ENCODE peak calls at places on chromosomes 3 and 15, in four cellular contexts. N, X, F and R are unnamed samples.
A peak's percentile ranks its signal among the peaks of the same experiment; 100 is the strongest.

GRCh38 chr3:30098656-30099454 is 507.5 kb upstream of the TGFBR2 start:
- DNase-seq in F (no peak), N (no peak), X (no peak), R (no peak)

GRCh38 chr15:75583689-75584088 is 4.6 kb upstream of the PTPN9 start:
- DNase-seq in X (no peak), N (no peak), F (no peak), R (no peak)

GRCh38 chr15:38069001-38069400 is 134.6 kb downstream of the TMCO5A start:
- DNase-seq in F (no peak), N (no peak), X (no peak), R (peak; percentile 26)

GRCh38 chr3:102614580-102614979 is 179.8 kb downstream of the ZPLD1 start:
- DNase-seq in X (no peak), F (no peak), N (no peak), R (no peak)

GRCh38 chr3:188349276-188349962 is 195.5 kb downstream of the LPP start:
- DNase-seq in X (no peak), N (no peak), F (no peak), R (no peak)

GRCh38 chr3:129320261-129320660 is 41.6 kb downstream of the HMCES start:
- DNase-seq in X (no peak), F (peak; percentile 56), N (no peak), R (no peak)

GRCh38 chr15:80536231-80536630 is 132.0 kb downstream of the ARNT2 start:
- DNase-seq in N (no peak), X (no peak), F (no peak), R (no peak)

GRCh38 chr3:133374706-133375105 is 25.1 kb upstream of the BFSP2 start:
- DNase-seq in F (no peak), X (no peak), N (no peak), R (no peak)

GRCh38 chr3:53147903-53148400 is 13.1 kb upstream of the PRKCD start:
- DNase-seq in X (no peak), F (no peak), N (no peak), R (no peak)

GRCh38 chr3:158489181-158489580 is 81.8 kb upstream of the MLF1 start:
- DNase-seq in N (no peak), X (no peak), F (no peak), R (no peak)

GRCh38 chr3:124529826-124530571 is 200.3 kb upstream of the UMPS start:
- DNase-seq in X (peak; percentile 25), N (no peak), F (no peak), R (no peak)

GRCh38 chr3:132378846-132379245 is 38.5 kb upstream of the DNAJC13 start:
- DNase-seq in X (no peak), F (no peak), N (no peak), R (no peak)

GRCh38 chr3:123024056-123024455 is 3.5 kb downstream of the SEMA5B start:
- DNase-seq in X (no peak), F (no peak), N (no peak), R (no peak)

GRCh38 chr15:26378304-26378703 is 394.6 kb downstream of the GABRB3 start:
- DNase-seq in N (no peak), X (no peak), F (no peak), R (no peak)

GRCh38 chr3:42736531-42736930 is 33.9 kb upstream of the HHATL start:
- DNase-seq in X (no peak), F (no peak), N (no peak), R (no peak)

GRCh38 chr3:180280601-180281000 is 243.9 kb upstream of the PEX5L start:
- DNase-seq in X (peak; percentile 39), F (no peak), N (no peak), R (no peak)

GRCh38 chr15:57784081-57784488 is 77.6 kb downstream of the POLR2M start:
- DNase-seq in F (no peak), N (no peak), X (no peak), R (no peak)

GRCh38 chr15:70492240-70493177 is 270.8 kb downstream of the UACA start:
- DNase-seq in N (no peak), X (no peak), F (no peak), R (peak; percentile 95)

GRCh38 chr3:108548304-108548703 is 37.9 kb upstream of the MYH15 start:
- DNase-seq in N (no peak), X (no peak), F (no peak), R (no peak)

GRCh38 chr15:98398886-98399285 is 249.5 kb upstream of the IGF1R start:
- DNase-seq in F (no peak), X (no peak), N (no peak), R (no peak)

GRCh38 chr3:64728994-64729393 is 41.2 kb upstream of the ADAMTS9 start:
- DNase-seq in F (no peak), N (no peak), X (no peak), R (no peak)

GRCh38 chr15:78167227-78167888 is 18.2 kb downstream of the IDH3A start:
- DNase-seq in X (no peak), F (no peak), N (no peak), R (peak; percentile 61)

GRCh38 chr3:65020233-65020632 is 332.4 kb upstream of the ADAMTS9 start:
- DNase-seq in N (no peak), F (no peak), X (no peak), R (no peak)

GRCh38 chr3:9852528-9852927 is 8.7 kb upstream of the RPUSD3 start:
- DNase-seq in N (no peak), F (no peak), X (no peak), R (no peak)
- H3K27ac ChIP-seq in N (no peak overlapping the region), F (no peak overlapping the region), X (no peak overlapping the region), R (no peak overlapping the region)

DNA sequence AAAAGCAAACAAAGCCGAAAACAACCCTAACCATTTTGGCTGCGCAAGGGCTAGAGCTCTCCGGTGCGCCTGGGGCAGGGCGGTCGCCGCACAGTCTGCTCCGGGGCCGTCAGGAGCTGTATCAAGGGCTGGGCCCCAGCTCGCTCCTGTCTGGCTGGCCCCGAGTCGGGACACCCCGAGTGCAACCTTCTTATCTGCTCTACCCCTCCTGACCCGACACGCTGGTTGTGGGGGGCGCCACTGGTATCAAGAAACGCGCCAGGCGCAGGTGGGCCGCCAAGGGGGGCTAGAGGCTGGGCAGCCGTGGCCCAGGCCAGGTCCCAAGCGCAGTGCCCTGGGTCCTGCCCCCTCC is 36.0 kb downstream of the NR2F2 start:
- DNase-seq in X (no peak), N (no peak), F (no peak), R (no peak)
- H3K27me3 ChIP-seq in X (peaks cover 5% of the 10 kb centered on the region), N (peaks cover 63% of the 10 kb centered on the region), F (peaks cover 74% of the 10 kb centered on the region), R (peaks cover 41% of the 10 kb centered on the region)

GRCh38 chr3:141174683-141175082 is 56.9 kb upstream of the PXYLP1 start:
- DNase-seq in X (no peak), N (no peak), F (no peak), R (no peak)
- H3K9me3 ChIP-seq in X (no peaks in the 10 kb centered on the region), N (no peaks in the 10 kb centered on the region), F (no peaks in the 10 kb centered on the region), R (no peaks in the 10 kb centered on the region)

GRCh38 chr3:175199961-175200360 is 340.8 kb downstream of the NAALADL2 start:
- DNase-seq in F (no peak), X (no peak), N (no peak), R (no peak)

GRCh38 chr3:175198991-175199390 is 339.9 kb downstream of the NAALADL2 start:
- DNase-seq in N (no peak), F (no peak), X (no peak), R (no peak)

GRCh38 chr3:175192536-175192935 is 333.4 kb downstream of the NAALADL2 start:
- DNase-seq in X (no peak), F (no peak), N (no peak), R (no peak)

DNA sequence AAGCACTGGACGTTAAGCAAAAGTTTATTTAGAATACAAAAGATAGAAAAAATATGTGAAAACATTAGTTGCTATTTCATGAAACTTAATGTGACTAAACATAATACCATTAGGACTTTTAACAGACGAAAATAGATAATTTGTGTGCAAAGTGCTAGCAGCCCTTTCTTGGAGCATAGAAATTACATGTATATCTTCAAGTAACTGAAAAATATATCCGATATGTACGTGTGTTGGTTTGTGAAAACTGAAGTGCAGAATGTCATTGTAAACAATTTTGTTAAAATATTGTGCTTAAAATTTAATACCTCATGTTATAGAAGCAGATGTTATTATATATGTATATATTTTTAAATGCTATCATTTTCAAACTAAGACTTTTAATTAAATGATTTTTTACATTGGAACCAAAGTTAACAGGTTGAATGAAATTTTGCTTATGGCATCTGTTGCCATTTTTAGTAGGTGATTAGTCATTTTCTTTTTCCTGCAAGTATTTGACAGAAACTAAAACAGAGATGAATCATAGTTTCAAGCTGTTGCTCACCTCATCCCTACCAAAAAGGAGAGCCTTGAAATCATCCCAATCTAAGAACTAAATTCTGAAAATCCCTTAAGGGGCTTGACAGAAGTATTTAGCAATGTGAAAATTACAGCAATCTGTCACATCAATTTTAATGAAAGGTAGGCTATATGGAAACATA is 334.8 kb downstream of the NAALADL2 start:
- DNase-seq in X (no peak), F (no peak), N (no peak), R (no peak)
- H3K27ac ChIP-seq in X (no peak overlapping the region), F (no peak overlapping the region), N (no peak overlapping the region), R (no peak overlapping the region)